ENCODE peak calls at places on chromosomes 13 and 19, in five cellular contexts. One of them, this sample, is unnamed.

GRCh38 chr13:72864142-72865035 is 82.5 kb downstream of the PIBF1 start:
- DNase-seq in K562: no peak
- DNase-seq in stomach: no peak
- DNase-seq in ovary: no peak
- DNase-seq in H1: no peak
- DNase-seq in this sample: no peak

GRCh38 chr13:42981853-42982252 is 10.2 kb downstream of the EPSTI1 start:
- DNase-seq in K562: no peak
- DNase-seq in stomach: no peak
- DNase-seq in ovary: no peak
- DNase-seq in H1: no peak
- DNase-seq in this sample: no peak

GRCh38 chr13:42602910-42603309 is 29.0 kb downstream of the TNFSF11 start:
- DNase-seq in K562: no peak
- DNase-seq in stomach: no peak
- DNase-seq in ovary: no peak
- DNase-seq in H1: no peak
- DNase-seq in this sample: no peak

GRCh38 chr13:113927661-113928581 is 46.0 kb downstream of the C13orf46 start:
- DNase-seq in K562: no peak
- DNase-seq in stomach: peak; percentile 32
- DNase-seq in ovary: peak; percentile 35
- DNase-seq in H1: no peak
- DNase-seq in this sample: peak; percentile 77

GRCh38 chr13:52164989-52165388 is 5.6 kb upstream of the NEK3 start:
- DNase-seq in K562: no peak
- DNase-seq in stomach: no peak
- DNase-seq in ovary: no peak
- DNase-seq in H1: no peak
- DNase-seq in this sample: no peak

GRCh38 chr19:41421973-41422372 is 5.2 kb downstream of the B3GNT8 start:
- DNase-seq in K562: no peak
- DNase-seq in stomach: no peak
- DNase-seq in ovary: no peak
- DNase-seq in H1: no peak
- DNase-seq in this sample: no peak

GRCh38 chr19:57171551-57172081 is 4.3 kb upstream of the DUXA start:
- DNase-seq in K562: no peak
- DNase-seq in stomach: no peak
- DNase-seq in ovary: peak; percentile 54
- DNase-seq in H1: peak; percentile 15
- DNase-seq in this sample: peak; percentile 15

GRCh38 chr13:99916366-99917103 is 55.0 kb downstream of the ZIC5 start:
- DNase-seq in K562: peak; percentile 53
- DNase-seq in stomach: no peak
- DNase-seq in ovary: no peak
- DNase-seq in H1: no peak
- DNase-seq in this sample: peak; percentile 32

GRCh38 chr19:43957891-43958290 is 6.9 kb downstream of the ZNF221 start:
- DNase-seq in K562: no peak
- DNase-seq in stomach: no peak
- DNase-seq in ovary: no peak
- DNase-seq in H1: no peak
- DNase-seq in this sample: no peak

GRCh38 chr19:57363734-57364181 is 407 bp downstream of the TRAPPC2B start:
- DNase-seq in K562: no peak
- DNase-seq in stomach: no peak
- DNase-seq in ovary: no peak
- DNase-seq in H1: no peak
- DNase-seq in this sample: no peak

GRCh38 chr13:44004881-44005280 is 125.2 kb downstream of the LACC1 start:
- DNase-seq in K562: no peak
- DNase-seq in stomach: no peak
- DNase-seq in ovary: no peak
- DNase-seq in H1: no peak
- DNase-seq in this sample: no peak

GRCh38 chr13:47696677-47697076 is 304.4 kb downstream of the SUCLA2 start:
- DNase-seq in K562: peak; percentile 9
- DNase-seq in stomach: no peak
- DNase-seq in ovary: no peak
- DNase-seq in H1: no peak
- DNase-seq in this sample: no peak

GRCh38 chr19:6483235-6483634 is 1.6 kb upstream of the DENND1C start:
- DNase-seq in K562: no peak
- DNase-seq in stomach: no peak
- DNase-seq in ovary: no peak
- DNase-seq in H1: no peak
- DNase-seq in this sample: no peak

GRCh38 chr19:8110931-8111330 is 38.5 kb downstream of the FBN3 start:
- DNase-seq in K562: no peak
- DNase-seq in stomach: no peak
- DNase-seq in ovary: no peak
- DNase-seq in H1: no peak
- DNase-seq in this sample: no peak

GRCh38 chr13:79709526-79709925 is 228.6 kb downstream of the NDFIP2 start:
- DNase-seq in K562: no peak
- DNase-seq in stomach: no peak
- DNase-seq in ovary: no peak
- DNase-seq in H1: no peak
- DNase-seq in this sample: no peak

GRCh38 chr19:11410682-11411081 is 8.4 kb downstream of the RGL3 start:
- DNase-seq in K562: peak; percentile 3
- DNase-seq in stomach: no peak
- DNase-seq in ovary: no peak
- DNase-seq in H1: no peak
- DNase-seq in this sample: no peak

GRCh38 chr19:1008268-1009042 is 8.2 kb downstream of the GRIN3B start:
- DNase-seq in K562: no peak
- DNase-seq in stomach: no peak
- DNase-seq in ovary: no peak
- DNase-seq in H1: no peak
- DNase-seq in this sample: no peak

GRCh38 chr13:82693607-82694006 is 1188.7 kb downstream of the SLITRK1 start:
- DNase-seq in K562: no peak
- DNase-seq in stomach: no peak
- DNase-seq in ovary: no peak
- DNase-seq in H1: no peak
- DNase-seq in this sample: no peak

GRCh38 chr19:46495789-46496099 is at the start of gene PNMA8B:
- DNase-seq in K562: peak; percentile 84
- DNase-seq in stomach: no peak
- DNase-seq in ovary: peak; percentile 82
- DNase-seq in H1: peak; percentile 78
- DNase-seq in this sample: no peak

GRCh38 chr13:98445340-98446233 is 131.3 kb downstream of the STK24 start:
- DNase-seq in K562: peak; percentile 84
- DNase-seq in stomach: peak; percentile 79
- DNase-seq in ovary: peak; percentile 68
- DNase-seq in H1: peak; percentile 64
- DNase-seq in this sample: peak; percentile 60

GRCh38 chr19:1360818-1361461 is 22.8 kb upstream of the NDUFS7 start:
- DNase-seq in K562: no peak
- DNase-seq in stomach: no peak
- DNase-seq in ovary: peak; percentile 91
- DNase-seq in H1: no peak
- DNase-seq in this sample: peak; percentile 42

GRCh38 chr19:1460033-1460995 is 10.4 kb downstream of the APC2 start:
- DNase-seq in K562: no peak
- DNase-seq in stomach: no peak
- DNase-seq in ovary: no peak
- DNase-seq in H1: no peak
- DNase-seq in this sample: no peak

GRCh38 chr19:12647047-12647446 is 19.5 kb downstream of the MAN2B1 start:
- DNase-seq in K562: no peak
- DNase-seq in stomach: no peak
- DNase-seq in ovary: no peak
- DNase-seq in H1: no peak
- DNase-seq in this sample: no peak

GRCh38 chr13:51221674-51222509 is at the start of gene FAM124A:
- DNase-seq in K562: peak; percentile 67
- DNase-seq in stomach: peak; percentile 57
- DNase-seq in ovary: peak; percentile 30
- DNase-seq in H1: no peak
- DNase-seq in this sample: peak; percentile 9

GRCh38 chr13:98089826-98090225 is 53.1 kb upstream of the FARP1 start:
- DNase-seq in K562: no peak
- DNase-seq in stomach: no peak
- DNase-seq in ovary: no peak
- DNase-seq in H1: no peak
- DNase-seq in this sample: no peak

GRCh38 chr13:97719759-97720158 is 233.7 kb upstream of the IPO5 start:
- DNase-seq in K562: no peak
- DNase-seq in stomach: no peak
- DNase-seq in ovary: no peak
- DNase-seq in H1: no peak
- DNase-seq in this sample: no peak

GRCh38 chr19:47232422-47233211 is 1.6 kb upstream of the BBC3 start:
- DNase-seq in K562: peak; percentile 6
- DNase-seq in stomach: no peak
- DNase-seq in ovary: no peak
- DNase-seq in H1: no peak
- DNase-seq in this sample: no peak

GRCh38 chr19:43634877-43635560 is 4.6 kb downstream of the CADM4 start:
- DNase-seq in K562: peak; percentile 26
- DNase-seq in stomach: no peak
- DNase-seq in ovary: peak; percentile 52
- DNase-seq in H1: no peak
- DNase-seq in this sample: no peak

GRCh38 chr13:77521595-77522367 is 13.7 kb upstream of the SCEL start:
- DNase-seq in K562: no peak
- DNase-seq in stomach: peak; percentile 26
- DNase-seq in ovary: no peak
- DNase-seq in H1: peak; percentile 17
- DNase-seq in this sample: no peak

GRCh38 chr13:110711778-110712070 is 1.8 kb upstream of the ING1 start:
- DNase-seq in K562: no peak
- DNase-seq in stomach: no peak
- DNase-seq in ovary: no peak
- DNase-seq in H1: no peak
- DNase-seq in this sample: no peak

GRCh38 chr13:72648513-72649065 is 78.8 kb downstream of the MZT1 start:
- DNase-seq in K562: no peak
- DNase-seq in stomach: no peak
- DNase-seq in ovary: no peak
- DNase-seq in H1: no peak
- DNase-seq in this sample: no peak

DNA sequence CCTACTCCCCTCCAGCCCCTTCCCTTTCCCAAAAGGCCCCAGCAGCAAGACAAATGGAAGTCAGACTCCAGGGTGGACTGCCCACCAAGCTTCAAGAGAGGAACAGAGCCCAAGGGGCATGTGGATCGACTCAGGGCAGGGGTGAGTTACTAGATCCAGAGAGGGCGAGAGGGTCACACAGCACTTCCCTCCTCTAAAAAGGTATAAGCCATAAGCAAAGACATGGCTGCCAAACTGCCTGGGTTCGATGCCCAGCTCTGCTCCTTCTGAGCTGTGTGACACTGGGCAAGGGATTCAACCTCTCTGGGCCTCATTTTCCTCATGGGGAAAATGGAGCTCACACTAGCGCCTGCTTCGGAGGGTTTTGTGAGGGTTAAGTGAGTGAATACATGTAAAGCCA is 3.8 kb downstream of the PPP1R14A start:
- DNase-seq in K562: peak; percentile 4
- DNase-seq in stomach: no peak
- DNase-seq in ovary: no peak
- DNase-seq in H1: no peak
- DNase-seq in this sample: no peak
- H3K4me1 ChIP-seq in K562: peaks cover 10% of the 10 kb centered on the region
- H3K4me1 ChIP-seq in stomach: peaks cover 30% of the 10 kb centered on the region
- H3K4me1 ChIP-seq in ovary: peaks cover 26% of the 10 kb centered on the region
- H3K4me1 ChIP-seq in H1: peaks cover 27% of the 10 kb centered on the region
- H3K4me1 ChIP-seq in this sample: peaks cover 33% of the 10 kb centered on the region

DNA sequence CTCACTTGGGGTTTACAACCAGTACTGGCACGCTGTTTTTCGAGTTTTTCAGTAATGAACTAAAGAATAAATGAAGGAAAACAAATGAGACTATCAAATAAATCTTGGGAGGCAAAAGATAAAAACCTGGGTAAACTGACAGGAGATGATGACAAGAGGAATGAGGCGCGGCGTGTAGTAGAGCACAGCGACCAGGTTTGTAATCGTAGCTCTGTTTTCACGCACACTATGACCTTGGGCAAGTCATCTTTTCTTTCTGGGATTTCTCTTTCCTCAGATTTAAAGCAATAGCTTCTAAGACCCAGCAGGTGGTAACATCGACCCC is 419 bp downstream of the MRPS31 start:
- DNase-seq in K562: no peak
- DNase-seq in stomach: no peak
- DNase-seq in ovary: no peak
- DNase-seq in H1: no peak
- DNase-seq in this sample: no peak
- TF ChIP-seq EP300 in K562: no peak
- TF ChIP-seq EP300 in stomach: no peak
- TF ChIP-seq EP300 in ovary: no peak
- TF ChIP-seq EP300 in H1: no peak
- TF ChIP-seq EP300 in this sample: no peak

DNA sequence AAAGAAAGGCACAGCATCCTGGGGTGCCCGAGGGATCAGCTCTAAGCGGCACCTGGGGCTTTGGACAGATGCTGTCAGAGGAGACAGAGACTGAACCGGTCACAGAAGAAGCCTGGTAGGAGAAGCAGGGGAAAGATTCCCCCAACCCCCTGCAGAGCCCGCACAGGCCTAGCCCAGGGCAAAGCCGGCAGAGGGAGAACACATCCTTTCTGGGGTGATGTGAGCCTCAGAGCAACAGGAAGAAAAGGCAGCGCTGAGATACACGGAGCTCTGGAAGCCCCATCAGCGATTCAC is 101.2 kb downstream of the CRYL1 start:
- DNase-seq in K562: no peak
- DNase-seq in stomach: no peak
- DNase-seq in ovary: no peak
- DNase-seq in H1: no peak
- DNase-seq in this sample: no peak
- H3K27ac ChIP-seq in K562: no peak overlapping the region
- H3K27ac ChIP-seq in stomach: no peak overlapping the region
- H3K27ac ChIP-seq in ovary: peak overlapping the region; percentile 18
- H3K27ac ChIP-seq in H1: no peak overlapping the region
- H3K27ac ChIP-seq in this sample: peak overlapping the region; percentile 48

DNA sequence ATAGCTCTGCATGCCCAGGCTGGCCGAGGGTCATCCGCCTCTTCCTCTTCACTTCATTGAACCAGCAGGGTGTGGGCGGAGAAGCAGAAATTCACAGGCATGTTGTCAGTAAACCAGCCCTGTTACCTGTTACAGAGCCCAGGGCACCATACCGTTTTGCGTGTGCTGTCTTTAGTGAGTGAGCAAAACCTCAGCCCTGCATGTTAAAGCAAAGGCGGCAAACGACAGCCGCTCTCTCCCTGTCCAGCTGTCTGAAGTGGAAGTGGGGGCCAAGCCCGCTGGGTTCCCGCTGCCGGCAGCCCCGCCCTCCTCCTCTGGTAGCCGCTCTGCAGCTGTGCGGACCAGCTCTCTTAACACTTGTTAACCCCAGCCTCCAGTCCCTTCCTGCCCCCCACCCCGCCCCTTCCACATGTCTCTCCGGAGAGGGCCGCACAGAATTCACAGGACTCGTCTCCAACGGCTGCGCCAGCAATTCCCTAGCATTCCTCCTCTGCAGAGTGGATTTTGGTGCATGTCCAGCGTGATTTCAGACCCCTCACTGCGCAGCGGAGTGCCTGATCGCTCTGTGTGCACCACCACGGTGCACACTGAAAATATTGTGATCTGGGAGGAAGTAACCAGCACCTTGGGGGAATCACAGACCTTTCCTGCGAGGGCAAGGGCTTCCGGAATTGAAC is 12.7 kb downstream of the KLHL26 start:
- DNase-seq in K562: no peak
- DNase-seq in stomach: no peak
- DNase-seq in ovary: peak; percentile 65
- DNase-seq in H1: no peak
- DNase-seq in this sample: peak; percentile 64
- H3K4me1 ChIP-seq in K562: peaks cover 6% of the 10 kb centered on the region
- H3K4me1 ChIP-seq in stomach: peaks cover 29% of the 10 kb centered on the region
- H3K4me1 ChIP-seq in ovary: peaks cover 20% of the 10 kb centered on the region
- H3K4me1 ChIP-seq in H1: peaks cover 2% of the 10 kb centered on the region
- H3K4me1 ChIP-seq in this sample: peaks cover 36% of the 10 kb centered on the region